ENCODE peak calls at places on chromosomes 6 and 20, in six cellular contexts. Y is GM23248, E is HCT116, O is SK-N-SH, B is Karpas-422, J is MM.1S. D is an unnamed sample. For H3K9me2 and H3K4me1, the result is how much of the 10 kb centered on the place peaks cover.

GRCh38 chr20:24339179-24339578 is 130.2 kb upstream of the SYNDIG1 start:
- DNase-seq in Y (no peak), E (no peak), O (no peak), B (no peak), J (no peak), D (no peak)

GRCh38 chr6:45835725-45836437 is 179.8 kb downstream of the CLIC5 start:
- DNase-seq in Y (peak), E (no peak), O (no peak), B (no peak), J (no peak), D (no peak)

GRCh38 chr20:46375771-46376170 is 30.6 kb downstream of the ELMO2 start:
- DNase-seq in Y (peak), E (no peak), O (no peak), B (no peak), J (no peak), D (peak)

GRCh38 chr20:15045246-15045645 is 707.8 kb upstream of the FLRT3 start:
- DNase-seq in Y (peak), E (no peak), O (no peak), B (no peak), J (no peak), D (no peak)

GRCh38 chr6:54813901-54814300 is 32.7 kb upstream of the FAM83B start:
- DNase-seq in Y (no peak), E (no peak), O (no peak), B (no peak), J (no peak), D (no peak)

GRCh38 chr6:82410151-82410621 is 46.6 kb downstream of the TPBG start:
- DNase-seq in Y (peak), E (no peak), O (no peak), B (no peak), J (no peak), D (peak)

GRCh38 chr6:43275782-43276179 is 22.3 kb upstream of the SLC22A7 start:
- DNase-seq in Y (no peak), E (no peak), O (peak), B (no peak), J (no peak), D (no peak)

GRCh38 chr6:46090115-46091079 is 39.4 kb upstream of the ENPP4 start:
- DNase-seq in Y (peak), E (peak), O (peak), B (peak), J (peak), D (peak)

GRCh38 chr6:34120953-34121675 is 24.8 kb downstream of the GRM4 start:
- DNase-seq in Y (no peak), E (no peak), O (peak), B (no peak), J (no peak), D (no peak)

GRCh38 chr6:149306967-149307366 is 10.5 kb upstream of the TAB2 start:
- DNase-seq in Y (peak), E (no peak), O (no peak), B (no peak), J (no peak), D (no peak)

GRCh38 chr20:63124092-63124781 is 91.7 kb downstream of the YTHDF1 start:
- DNase-seq in Y (peak), E (no peak), O (no peak), B (no peak), J (no peak), D (peak)

GRCh38 chr6:30557683-30557981 is 537 bp downstream of the PRR3 start:
- DNase-seq in Y (no peak), E (peak), O (no peak), B (peak), J (no peak), D (peak)

GRCh38 chr6:164109770-164110140 is 695.2 kb downstream of the QKI start:
- DNase-seq in Y (peak), E (no peak), O (no peak), B (no peak), J (no peak), D (no peak)

GRCh38 chr20:31496761-31497295 is 17.4 kb upstream of the HM13 start:
- DNase-seq in Y (peak), E (no peak), O (no peak), B (no peak), J (no peak), D (no peak)

GRCh38 chr20:58797371-58798050 is 53.2 kb downstream of the GNAS-AS1 start:
- DNase-seq in Y (peak), E (no peak), O (no peak), B (no peak), J (no peak), D (no peak)

GRCh38 chr6:7836371-7837026 is 74.1 kb downstream of the TXNDC5 start:
- DNase-seq in Y (no peak), E (no peak), O (no peak), B (no peak), J (no peak), D (no peak)

GRCh38 chr20:39935921-39936320 is 753.1 kb downstream of the MAFB start:
- DNase-seq in Y (peak), E (no peak), O (no peak), B (no peak), J (no peak), D (no peak)

GRCh38 chr6:37620519-37620918 is 77.2 kb downstream of the MDGA1 start:
- DNase-seq in Y (no peak), E (no peak), O (no peak), B (no peak), J (no peak), D (no peak)

GRCh38 chr6:143059616-143060353 is 904 bp upstream of the AIG1 start:
- DNase-seq in Y (peak), E (peak), O (peak), B (no peak), J (peak), D (peak)

GRCh38 chr20:47785900-47786762 is 850 bp upstream of the SULF2 start:
- DNase-seq in Y (peak), E (peak), O (peak), B (no peak), J (peak), D (peak)

GRCh38 chr20:34397096-34397495 is 34.0 kb downstream of the ITCH start:
- DNase-seq in Y (no peak), E (no peak), O (no peak), B (no peak), J (no peak), D (no peak)

GRCh38 chr6:170516783-170517616 is 36.1 kb downstream of the PSMB1 start:
- DNase-seq in Y (peak), E (peak), O (peak), B (peak), J (peak), D (peak)

GRCh38 chr6:134464690-134465411 is 146.9 kb upstream of the SGK1 start:
- DNase-seq in Y (peak), E (no peak), O (no peak), B (no peak), J (no peak), D (no peak)

GRCh38 chr6:117483004-117483644 is 650 bp downstream of the DCBLD1 start:
- DNase-seq in Y (peak), E (no peak), O (peak), B (no peak), J (peak), D (peak)

GRCh38 chr6:81998432-81998831 is 246.0 kb upstream of the TENT5A start:
- DNase-seq in Y (peak), E (no peak), O (no peak), B (no peak), J (no peak), D (peak)

GRCh38 chr20:14219801-14220461 is 117.5 kb downstream of the FLRT3 start:
- DNase-seq in Y (no peak), E (peak), O (no peak), B (no peak), J (peak), D (peak)

GRCh38 chr6:97177905-97178304 is 105.1 kb downstream of the MMS22L start:
- DNase-seq in Y (peak), E (no peak), O (no peak), B (no peak), J (no peak), D (peak)

GRCh38 chr6:18681828-18682503 is 294.8 kb downstream of the RNF144B start:
- DNase-seq in Y (no peak), E (no peak), O (no peak), B (no peak), J (no peak), D (no peak)

GRCh38 chr6:108589244-108589730 is 28.6 kb downstream of the FOXO3 start:
- DNase-seq in Y (peak), E (peak), O (peak), B (no peak), J (peak), D (peak)

DNA sequence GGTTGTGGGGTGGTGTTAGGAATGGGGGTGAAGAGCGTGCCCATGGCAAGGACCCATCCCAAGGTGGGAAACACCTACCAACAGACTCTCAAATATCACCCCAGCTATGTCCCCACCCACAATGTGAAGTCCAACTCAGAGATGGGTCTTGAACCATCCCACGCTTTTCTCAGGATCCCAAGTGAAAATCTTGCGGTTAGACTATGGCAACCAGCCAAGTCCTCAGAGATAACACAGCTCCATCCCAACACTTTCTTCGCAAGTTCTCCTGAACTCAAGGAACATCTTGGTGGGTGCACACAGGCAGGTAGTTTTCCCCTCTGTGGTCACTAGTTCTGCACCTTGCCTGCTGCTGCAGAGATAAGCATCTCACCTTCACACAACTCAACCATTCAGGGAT is 116.0 kb downstream of the CDC5L start:
- DNase-seq in Y (no peak), E (no peak), O (no peak), B (no peak), J (no peak), D (no peak)
- H3K9me2 ChIP-seq in Y (under half), E (under half), O (under half), B (under half), J (under half), D (under half)

DNA sequence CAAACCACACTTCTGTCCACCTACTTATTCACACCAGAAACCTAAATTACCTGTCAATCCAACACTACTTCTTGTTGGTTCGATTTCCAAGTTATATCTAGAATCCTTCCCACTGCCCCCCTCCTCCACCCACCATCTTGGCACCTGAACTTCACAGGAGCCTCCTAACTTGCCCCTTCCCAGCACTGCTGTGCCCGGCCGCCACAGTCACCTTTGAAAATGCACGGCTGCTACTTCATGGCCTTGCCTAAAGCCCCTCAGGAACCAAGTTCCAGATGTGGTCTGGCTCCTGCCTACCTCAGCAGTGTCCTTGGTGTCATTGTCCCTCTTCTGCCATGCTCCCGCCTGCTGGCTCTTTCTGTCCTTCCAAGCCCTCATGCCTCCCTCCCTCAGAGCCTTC is 31.2 kb downstream of the PKIG start:
- DNase-seq in Y (no peak), E (no peak), O (no peak), B (no peak), J (no peak), D (no peak)
- H3K4me1 ChIP-seq in Y (under half), E (under half), O (under half), B (half or more), J (under half), D (under half)

GRCh38 chr6:168180548-168181011 is 101.6 kb upstream of the FRMD1 start:
- DNase-seq in Y (no peak), E (no peak), O (no peak), B (no peak), J (peak), D (peak)
- H3K9ac ChIP-seq in Y (no peak), E (no peak), O (no peak), B (no peak), J (peak), D (no peak)

GRCh38 chr6:111600588-111601440 is 4.9 kb downstream of the TRAF3IP2 start:
- DNase-seq in Y (peak), E (no peak), O (no peak), B (no peak), J (no peak), D (no peak)

GRCh38 chr6:111597687-111598086 is 8.0 kb downstream of the TRAF3IP2 start:
- DNase-seq in Y (no peak), E (no peak), O (no peak), B (no peak), J (no peak), D (no peak)

GRCh38 chr6:111598211-111598610 is 7.5 kb downstream of the TRAF3IP2 start:
- DNase-seq in Y (no peak), E (no peak), O (no peak), B (no peak), J (no peak), D (no peak)

GRCh38 chr6:111600154-111600553 is 5.5 kb downstream of the TRAF3IP2 start:
- DNase-seq in Y (no peak), E (no peak), O (no peak), B (no peak), J (no peak), D (no peak)

DNA sequence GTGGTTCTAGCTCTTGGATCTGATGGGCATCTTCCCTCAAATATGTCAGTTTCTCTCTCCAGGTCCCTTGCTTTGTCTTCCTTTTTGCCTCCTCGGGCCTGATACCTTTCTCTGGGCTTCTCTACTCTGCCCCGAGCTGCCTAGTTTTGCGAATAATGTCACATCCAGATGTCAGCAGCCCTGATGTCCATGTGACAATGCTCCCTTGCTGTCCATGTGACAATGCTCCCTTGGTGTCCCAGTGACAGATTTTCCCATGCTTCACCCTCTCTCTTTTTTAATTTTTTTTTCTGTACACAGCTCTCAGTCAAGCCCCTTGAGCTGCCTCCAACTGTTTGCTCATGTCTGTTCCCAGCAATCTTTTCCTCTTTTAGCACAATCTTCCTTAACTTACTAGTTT is 6.4 kb downstream of the TRAF3IP2 start:
- DNase-seq in Y (no peak), E (no peak), O (no peak), B (no peak), J (no peak), D (no peak)
- H3K9me2 ChIP-seq in Y (under half), E (under half), O (under half), B (under half), J (under half), D (under half)

GRCh38 chr20:19942611-19943010 is 74.6 kb upstream of the NAA20 start:
- DNase-seq in Y (no peak), E (no peak), O (no peak), B (no peak), J (no peak), D (no peak)
- H3K4me1 ChIP-seq in Y (under half), E (under half), O (under half), B (under half), J (under half), D (under half)

GRCh38 chr6:40584741-40585140 is 2.4 kb downstream of the LRFN2 start:
- DNase-seq in Y (no peak), E (no peak), O (no peak), B (no peak), J (no peak), D (no peak)
- H3K9ac ChIP-seq in Y (no peak), E (no peak), O (no peak), B (no peak), J (no peak), D (no peak)

D was measured in PC-3.